ENCODE peak calls at places on chromosome 6, in six cellular contexts. O is naive B cell, T is GM18507, G is H9, Y is RKO, P is adrenal gland. U is an unnamed sample.

GRCh38 chr6:105990151-105990550 is 96.0 kb upstream of the PRDM1 start:
- DNase-seq in T (no peak), O (no peak), G (no peak), Y (no peak), P (no peak), U (no peak)

GRCh38 chr6:150169609-150170008 is 26.8 kb downstream of the PPP1R14C start:
- DNase-seq in O (no peak), G (no peak), T (no peak), Y (peak), P (no peak), U (no peak)

GRCh38 chr6:107348224-107348623 is 111.1 kb downstream of the PDSS2 start:
- DNase-seq in Y (no peak), G (no peak), O (no peak), T (no peak), P (no peak), U (no peak)

GRCh38 chr6:101800598-101800997 is 407.1 kb downstream of the GRIK2 start:
- DNase-seq in T (no peak), O (no peak), P (no peak), Y (no peak), G (no peak), U (no peak)

GRCh38 chr6:46583081-46583480 is 69.5 kb downstream of the CYP39A1 start:
- DNase-seq in T (no peak), G (no peak), P (no peak), Y (no peak), O (no peak), U (no peak)

GRCh38 chr6:145699462-145699861 is 35.9 kb downstream of the EPM2A start:
- DNase-seq in Y (peak), P (no peak), G (no peak), T (no peak), O (no peak), U (no peak)

GRCh38 chr6:169589293-169589692 is 112.5 kb downstream of the WDR27 start:
- DNase-seq in G (no peak), T (no peak), Y (no peak), O (peak), P (no peak), U (no peak)

GRCh38 chr6:17417817-17418216 is 24.4 kb downstream of the CAP2 start:
- DNase-seq in G (peak), O (no peak), P (no peak), T (no peak), Y (peak), U (no peak)

GRCh38 chr6:10587694-10588392 is 66.7 kb downstream of the GCNT2 start:
- DNase-seq in P (no peak), O (no peak), T (no peak), G (no peak), Y (no peak), U (no peak)

GRCh38 chr6:87199787-87200186 is 44.4 kb downstream of the ZNF292 start:
- DNase-seq in Y (no peak), P (no peak), O (no peak), G (no peak), T (no peak), U (no peak)

GRCh38 chr6:4313044-4313686 is 177.8 kb upstream of the ECI2 start:
- DNase-seq in T (no peak), P (peak), O (no peak), Y (peak), G (peak), U (no peak)

GRCh38 chr6:158445426-158446085 is 114.3 kb upstream of the TMEM181 start:
- DNase-seq in G (no peak), O (no peak), P (no peak), T (no peak), Y (no peak), U (no peak)

GRCh38 chr6:163731215-163732013 is 316.9 kb downstream of the QKI start:
- DNase-seq in O (no peak), G (no peak), Y (no peak), T (no peak), P (no peak), U (no peak)

GRCh38 chr6:42380208-42380979 is 71.3 kb downstream of the TRERF1 start:
- DNase-seq in O (no peak), T (no peak), P (no peak), G (no peak), Y (no peak), U (no peak)

GRCh38 chr6:111552241-111552744 is 53.4 kb downstream of the TRAF3IP2 start:
- DNase-seq in P (peak), O (no peak), T (no peak), Y (no peak), G (peak), U (peak)

GRCh38 chr6:37485259-37485658 is 14.4 kb downstream of the CCDC167 start:
- DNase-seq in G (peak), P (no peak), Y (no peak), O (no peak), T (no peak), U (peak)

GRCh38 chr6:3838992-3839867 is 9.9 kb upstream of the FAM50B start:
- DNase-seq in G (no peak), P (no peak), T (no peak), O (no peak), Y (no peak), U (no peak)

GRCh38 chr6:46932941-46933340 is 11.2 kb upstream of the ADGRF5 start:
- DNase-seq in O (no peak), P (no peak), Y (no peak), T (no peak), G (no peak), U (no peak)

GRCh38 chr6:43296780-43297494 is 1.1 kb upstream of the SLC22A7 start:
- DNase-seq in P (no peak), O (no peak), Y (no peak), T (no peak), G (no peak), U (no peak)

GRCh38 chr6:142455957-142456589 is 154.3 kb downstream of the ADGRG6 start:
- DNase-seq in Y (no peak), O (no peak), G (no peak), P (no peak), T (no peak), U (no peak)

GRCh38 chr6:66964216-66964615 is 1257.2 kb upstream of the EYS start:
- DNase-seq in G (no peak), P (no peak), T (no peak), Y (no peak), O (no peak), U (no peak)

GRCh38 chr6:105994522-105995402 is 91.4 kb upstream of the PRDM1 start:
- DNase-seq in Y (peak), P (peak), G (peak), O (peak), T (no peak), U (no peak)

GRCh38 chr6:70299456-70299855 is 3.4 kb downstream of the COL9A1 start:
- DNase-seq in T (no peak), O (no peak), P (no peak), Y (peak), G (no peak), U (no peak)

GRCh38 chr6:125078602-125079321 is 74.8 kb upstream of the TPD52L1 start:
- DNase-seq in Y (no peak), O (no peak), G (no peak), T (no peak), P (no peak), U (no peak)

GRCh38 chr6:44458551-44458950 is 71.0 kb downstream of the CDC5L start:
- DNase-seq in Y (no peak), G (no peak), T (no peak), P (no peak), O (no peak), U (no peak)

GRCh38 chr6:137357263-137357947 is 136.8 kb downstream of the OLIG3 start:
- DNase-seq in P (no peak), T (no peak), G (no peak), Y (no peak), O (no peak), U (no peak)

GRCh38 chr6:54206510-54206909 is 95.3 kb downstream of the MLIP start:
- DNase-seq in O (no peak), T (no peak), Y (peak), G (no peak), P (no peak), U (no peak)